ENCODE peak calls at places on chromosome 18, in seven cellular contexts. E, L, T, V, O, J and R are unnamed samples.

GRCh38 chr18:36406805-36407204 is 109.3 kb downstream of the FHOD3 start:
- DNase-seq in E (no peak), L (no peak), T (no peak), V (no peak), O (no peak), J (no peak), R (no peak)

GRCh38 chr18:34219651-34220050 is 5.1 kb downstream of the NOL4 start:
- DNase-seq in E (no peak), L (no peak), T (no peak), V (no peak), O (no peak), J (no peak), R (no peak)

GRCh38 chr18:21134895-21135294 is 23.3 kb upstream of the ROCK1 start:
- DNase-seq in E (no peak), L (no peak), T (peak), V (no peak), O (no peak), J (no peak), R (no peak)

GRCh38 chr18:37393945-37394609 is 171.5 kb downstream of the CELF4 start:
- DNase-seq in E (peak), L (peak), T (peak), V (peak), O (no peak), J (peak), R (peak)

GRCh38 chr18:28359177-28359576 is 182.2 kb upstream of the CDH2 start:
- DNase-seq in E (no peak), L (no peak), T (no peak), V (no peak), O (no peak), J (no peak), R (no peak)

GRCh38 chr18:69956655-69957054 is 9.0 kb upstream of the CD226 start:
- DNase-seq in E (no peak), L (no peak), T (no peak), V (no peak), O (no peak), J (no peak), R (no peak)

GRCh38 chr18:36782710-36783109 is 46.1 kb downstream of the TPGS2 start:
- DNase-seq in E (no peak), L (no peak), T (no peak), V (no peak), O (no peak), J (no peak), R (no peak)

GRCh38 chr18:48623468-48624220 is 84.8 kb downstream of the CTIF start:
- DNase-seq in E (no peak), L (no peak), T (peak), V (no peak), O (peak), J (no peak), R (no peak)

GRCh38 chr18:48228301-48228715 is 180.9 kb downstream of the ZBTB7C start:
- DNase-seq in E (no peak), L (no peak), T (peak), V (peak), O (peak), J (peak), R (no peak)

GRCh38 chr18:50970006-50970405 is 2.2 kb downstream of the ELAC1 start:
- DNase-seq in E (no peak), L (no peak), T (no peak), V (no peak), O (peak), J (peak), R (no peak)

GRCh38 chr18:13451208-13451530 is 232.6 kb downstream of the LDLRAD4 start:
- DNase-seq in E (no peak), L (no peak), T (no peak), V (peak), O (no peak), J (no peak), R (no peak)

GRCh38 chr18:47595816-47596501 is 334.5 kb downstream of the SMAD2 start:
- DNase-seq in E (no peak), L (no peak), T (no peak), V (no peak), O (peak), J (no peak), R (peak)

GRCh38 chr18:55506074-55506473 is 81.9 kb downstream of the TCF4 start:
- DNase-seq in E (no peak), L (no peak), T (no peak), V (no peak), O (no peak), J (no peak), R (no peak)

GRCh38 chr18:46663539-46663938 is 6.5 kb upstream of the LOXHD1 start:
- DNase-seq in E (no peak), L (no peak), T (no peak), V (no peak), O (no peak), J (no peak), R (no peak)

GRCh38 chr18:60259052-60259681 is 113.4 kb downstream of the MC4R start:
- DNase-seq in E (no peak), L (no peak), T (peak), V (no peak), O (no peak), J (no peak), R (no peak)

GRCh38 chr18:62324917-62325805 is at the start of gene TNFRSF11A:
- DNase-seq in E (peak), L (no peak), T (no peak), V (no peak), O (no peak), J (peak), R (peak)

GRCh38 chr18:76354348-76354747 is 140.7 kb downstream of the ZNF516 start:
- DNase-seq in E (no peak), L (no peak), T (peak), V (peak), O (no peak), J (no peak), R (no peak)

GRCh38 chr18:46435031-46435430 is 222.0 kb downstream of the LOXHD1 start:
- DNase-seq in E (no peak), L (no peak), T (no peak), V (no peak), O (no peak), J (no peak), R (no peak)

GRCh38 chr18:22921762-22922161 is 11.4 kb upstream of the RBBP8 start:
- DNase-seq in E (no peak), L (no peak), T (no peak), V (no peak), O (no peak), J (no peak), R (no peak)

GRCh38 chr18:3453540-3454364 is 3.8 kb downstream of the TGIF1 start:
- DNase-seq in E (no peak), L (peak), T (peak), V (peak), O (peak), J (peak), R (no peak)

GRCh38 chr18:52948878-52949444 is 609.0 kb downstream of the DCC start:
- DNase-seq in E (no peak), L (no peak), T (no peak), V (no peak), O (no peak), J (no peak), R (no peak)

GRCh38 chr18:3916082-3916481 is 466.1 kb downstream of the TGIF1 start:
- DNase-seq in E (no peak), L (no peak), T (no peak), V (no peak), O (no peak), J (no peak), R (peak)

GRCh38 chr18:65721634-65722033 is 29.2 kb upstream of the CDH7 start:
- DNase-seq in E (no peak), L (no peak), T (no peak), V (no peak), O (no peak), J (no peak), R (no peak)

DNA sequence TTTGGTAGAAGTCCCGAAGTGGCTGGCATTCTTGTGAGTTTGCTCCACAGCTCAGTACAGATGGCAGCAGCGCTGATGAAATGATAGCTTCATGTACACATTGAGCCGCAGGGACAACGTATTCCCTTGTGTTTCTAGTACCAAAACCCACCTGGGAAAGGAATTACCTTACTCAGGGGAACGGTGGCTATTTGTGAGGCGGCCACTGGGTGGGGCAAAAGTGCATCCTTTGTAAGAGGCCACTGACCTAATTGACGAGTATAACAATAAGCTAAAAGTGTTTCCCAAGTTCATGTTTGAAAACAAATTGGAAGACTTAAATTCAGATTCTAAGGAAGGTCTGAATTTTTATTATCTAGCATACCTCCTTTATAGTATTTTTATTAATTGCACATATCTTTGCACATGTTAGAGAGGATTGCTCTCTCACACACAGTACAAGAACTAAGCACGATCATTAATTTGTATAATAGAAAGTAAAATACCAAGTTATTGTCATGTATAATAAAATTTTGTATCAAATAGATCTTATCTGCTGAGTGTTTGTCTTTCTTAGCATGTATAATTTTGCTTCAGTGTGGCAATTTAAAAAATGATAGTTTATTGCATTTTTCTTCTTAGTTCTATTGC is 25.3 kb upstream of the CDH7 start:
- DNase-seq in E (peak), L (no peak), T (no peak), V (no peak), O (no peak), J (no peak), R (peak)
- TF ChIP-seq CTCF in E (peak), L (no peak), T (no peak), V (no peak), O (peak), J (peak), R (peak)

DNA sequence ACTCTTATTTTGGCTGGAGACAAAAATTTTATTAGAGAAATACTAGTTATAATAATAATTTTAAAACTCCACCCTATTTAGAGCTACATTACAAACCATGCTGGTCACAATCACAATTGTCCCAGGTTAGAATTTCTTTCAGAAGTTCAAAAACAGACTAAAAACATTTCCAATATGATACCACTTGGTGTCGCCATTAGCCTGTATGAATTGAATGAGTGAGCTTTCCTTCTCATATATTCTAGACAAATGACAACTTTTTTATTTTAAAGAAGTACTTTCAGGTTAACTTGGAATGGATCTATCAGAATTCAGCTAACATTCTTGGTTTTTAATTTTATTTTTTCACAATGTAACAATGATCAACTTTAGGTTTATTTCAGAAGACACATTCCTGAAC is 48.0 kb downstream of the SERPINB8 start:
- DNase-seq in E (no peak), L (no peak), T (peak), V (no peak), O (no peak), J (no peak), R (no peak)
- TF ChIP-seq CTCF in E (peak), L (no peak), T (peak), V (no peak), O (peak), J (peak), R (peak)

DNA sequence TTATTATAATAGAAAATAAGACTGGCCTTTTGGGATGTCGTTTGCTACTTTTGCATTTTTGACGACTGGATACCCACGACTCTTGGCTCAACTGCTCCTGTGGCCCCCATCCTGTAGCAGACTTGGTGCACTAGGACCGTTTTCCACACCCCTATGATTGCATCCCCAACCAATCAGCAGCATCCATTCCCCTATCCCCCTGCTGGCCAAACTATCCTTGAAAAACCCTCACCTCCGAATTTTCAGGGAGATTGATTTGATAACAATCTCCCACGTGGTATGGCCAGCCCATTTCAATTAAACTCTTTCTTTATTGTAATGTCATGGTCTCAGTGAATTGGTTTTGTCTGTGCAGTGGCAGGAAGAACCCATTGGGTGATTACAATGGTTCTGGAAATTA is 37.9 kb upstream of the TTR start:
- DNase-seq in E (no peak), L (no peak), T (no peak), V (no peak), O (no peak), J (no peak), R (no peak)
- TF ChIP-seq CTCF in E (peak), L (no peak), T (peak), V (no peak), O (no peak), J (no peak), R (peak)

GRCh38 chr18:58962331-58962730 is 97.7 kb downstream of the ZNF532 start:
- DNase-seq in E (no peak), L (no peak), T (no peak), V (no peak), O (no peak), J (no peak), R (no peak)
- TF ChIP-seq CTCF in E (no peak), L (no peak), T (no peak), V (no peak), O (no peak), J (no peak), R (no peak)